ENCODE peak calls at places on chromosomes 6 and 20, in five cellular contexts. One of them, this sample, is unnamed.

GRCh38 chr6:29824144-29824543 is 3.5 kb upstream of the HLA-G start:
- DNase-seq in GM12878: no peak
- DNase-seq in H1: no peak
- DNase-seq in HepG2: no peak
- DNase-seq in NT2/D1: no peak
- DNase-seq in this sample: no peak

GRCh38 chr6:137794510-137795200 is 72.4 kb upstream of the TNFAIP3 start:
- DNase-seq in NT2/D1: no peak
- DNase-seq in GM12878: no peak
- DNase-seq in HepG2: peak
- DNase-seq in H1: no peak
- DNase-seq in this sample: no peak

GRCh38 chr6:141541766-141542324 is 590.9 kb upstream of the GJE1 start:
- DNase-seq in HepG2: no peak
- DNase-seq in H1: no peak
- DNase-seq in NT2/D1: no peak
- DNase-seq in GM12878: no peak
- DNase-seq in this sample: no peak

GRCh38 chr6:71476371-71476770 is 187.8 kb downstream of the OGFRL1 start:
- DNase-seq in HepG2: no peak
- DNase-seq in NT2/D1: no peak
- DNase-seq in H1: no peak
- DNase-seq in GM12878: no peak
- DNase-seq in this sample: no peak

GRCh38 chr6:31246051-31246495 is 25.8 kb downstream of the HLA-C start:
- DNase-seq in GM12878: no peak
- DNase-seq in H1: no peak
- DNase-seq in NT2/D1: peak
- DNase-seq in HepG2: peak
- DNase-seq in this sample: peak

GRCh38 chr6:14549319-14549770 is 431.8 kb downstream of the CD83 start:
- DNase-seq in HepG2: no peak
- DNase-seq in NT2/D1: no peak
- DNase-seq in GM12878: no peak
- DNase-seq in H1: no peak
- DNase-seq in this sample: no peak

GRCh38 chr20:20710847-20711315 is 1.6 kb downstream of the RALGAPA2 start:
- DNase-seq in HepG2: peak
- DNase-seq in H1: no peak
- DNase-seq in NT2/D1: no peak
- DNase-seq in GM12878: no peak
- DNase-seq in this sample: no peak

GRCh38 chr6:43953794-43954310 is 173.4 kb downstream of the MRPL14 start:
- DNase-seq in HepG2: peak
- DNase-seq in NT2/D1: no peak
- DNase-seq in H1: peak
- DNase-seq in GM12878: no peak
- DNase-seq in this sample: no peak

GRCh38 chr20:36394340-36394965 is 88.3 kb downstream of the DLGAP4 start:
- DNase-seq in HepG2: peak
- DNase-seq in H1: no peak
- DNase-seq in GM12878: no peak
- DNase-seq in NT2/D1: no peak
- DNase-seq in this sample: no peak

GRCh38 chr20:37231970-37232620 is 29.5 kb downstream of the GHRH start:
- DNase-seq in HepG2: no peak
- DNase-seq in NT2/D1: no peak
- DNase-seq in H1: no peak
- DNase-seq in GM12878: no peak
- DNase-seq in this sample: no peak

GRCh38 chr20:61937963-61938838 is 127.5 kb downstream of the TAF4 start:
- DNase-seq in HepG2: no peak
- DNase-seq in H1: peak
- DNase-seq in NT2/D1: no peak
- DNase-seq in GM12878: no peak
- DNase-seq in this sample: no peak

GRCh38 chr6:141552463-141552862 is 580.3 kb upstream of the GJE1 start:
- DNase-seq in H1: no peak
- DNase-seq in NT2/D1: no peak
- DNase-seq in GM12878: peak
- DNase-seq in HepG2: peak
- DNase-seq in this sample: no peak

GRCh38 chr20:9332783-9333482 is 181.5 kb upstream of the LAMP5 start:
- DNase-seq in NT2/D1: no peak
- DNase-seq in GM12878: no peak
- DNase-seq in H1: no peak
- DNase-seq in HepG2: no peak
- DNase-seq in this sample: no peak
- TF ChIP-seq SUZ12 in NT2/D1: no peak
- TF ChIP-seq SUZ12 in GM12878: no peak
- TF ChIP-seq SUZ12 in H1: no peak
- TF ChIP-seq SUZ12 in HepG2: no peak
- TF ChIP-seq SUZ12 in this sample: no peak

DNA sequence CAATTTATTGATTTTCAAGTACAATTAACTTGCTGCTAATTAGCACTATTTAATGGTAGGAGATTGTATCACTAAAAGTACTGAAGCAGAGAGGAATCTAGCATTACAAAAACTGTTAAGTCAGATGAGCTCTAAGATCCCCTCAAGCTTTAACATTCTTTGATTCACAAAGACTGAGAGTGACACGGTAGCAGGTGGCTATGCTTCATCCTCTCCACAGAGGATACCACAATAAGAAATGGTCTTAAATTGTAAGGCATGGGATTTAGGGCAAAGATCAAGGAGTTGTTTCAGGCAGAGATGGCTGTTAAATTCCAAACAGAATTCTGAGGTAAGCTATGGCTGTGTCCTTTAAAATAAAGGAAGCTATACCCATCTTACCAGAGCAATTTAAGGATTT is 67.8 kb upstream of the BEND6 start:
- DNase-seq in NT2/D1: no peak
- DNase-seq in GM12878: no peak
- DNase-seq in HepG2: no peak
- DNase-seq in H1: no peak
- DNase-seq in this sample: no peak
- TF ChIP-seq SUZ12 in NT2/D1: no peak
- TF ChIP-seq SUZ12 in GM12878: no peak
- TF ChIP-seq SUZ12 in HepG2: no peak
- TF ChIP-seq SUZ12 in H1: no peak
- TF ChIP-seq SUZ12 in this sample: no peak

GRCh38 chr6:153131037-153131981 is at the start of gene RGS17:
- DNase-seq in H1: peak
- DNase-seq in NT2/D1: peak
- DNase-seq in GM12878: no peak
- DNase-seq in HepG2: no peak
- DNase-seq in this sample: peak
- TF ChIP-seq SUZ12 in H1: no peak
- TF ChIP-seq SUZ12 in NT2/D1: no peak
- TF ChIP-seq SUZ12 in GM12878: no peak
- TF ChIP-seq SUZ12 in HepG2: no peak
- TF ChIP-seq SUZ12 in this sample: no peak

GRCh38 chr6:35919085-35919826 is 1.6 kb downstream of the SRPK1 start:
- DNase-seq in HepG2: peak
- DNase-seq in H1: no peak
- DNase-seq in GM12878: no peak
- DNase-seq in NT2/D1: no peak
- DNase-seq in this sample: no peak
- TF ChIP-seq SUZ12 in HepG2: no peak
- TF ChIP-seq SUZ12 in H1: no peak
- TF ChIP-seq SUZ12 in GM12878: no peak
- TF ChIP-seq SUZ12 in NT2/D1: no peak
- TF ChIP-seq SUZ12 in this sample: no peak

DNA sequence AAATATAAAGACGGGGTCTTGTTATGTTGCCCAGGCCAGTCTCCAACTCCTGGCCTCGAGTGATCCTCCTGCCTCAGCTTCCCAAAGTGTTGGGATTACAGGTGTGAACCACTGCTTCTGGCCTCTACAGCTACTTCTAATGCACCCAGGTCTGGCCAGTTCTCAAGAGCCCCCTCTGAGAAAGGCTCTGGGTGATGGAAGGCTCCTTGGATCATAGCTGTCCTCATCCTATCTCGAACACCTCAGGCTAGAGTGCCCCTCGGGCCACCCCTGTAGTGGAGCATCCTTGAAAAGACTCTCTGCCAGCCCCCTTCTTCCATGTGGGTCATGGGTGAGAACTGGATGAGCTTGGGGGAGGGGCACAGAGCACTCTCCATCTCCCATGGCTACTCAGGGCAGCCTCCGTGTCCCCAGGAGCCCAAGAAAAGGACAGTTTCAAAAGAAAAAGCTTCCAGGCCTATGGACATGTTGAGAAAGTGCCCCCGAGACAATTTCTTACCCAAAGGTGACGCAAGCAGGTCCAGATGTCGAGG is 714 bp upstream of the MYLK2 start:
- DNase-seq in GM12878: no peak
- DNase-seq in NT2/D1: no peak
- DNase-seq in H1: no peak
- DNase-seq in HepG2: no peak
- DNase-seq in this sample: no peak
- TF ChIP-seq SUZ12 in GM12878: no peak
- TF ChIP-seq SUZ12 in NT2/D1: no peak
- TF ChIP-seq SUZ12 in H1: no peak
- TF ChIP-seq SUZ12 in HepG2: no peak
- TF ChIP-seq SUZ12 in this sample: no peak

This sample was measured in HEK293T.